ENCODE peak calls at places on chromosomes 12 and 14, in four cellular contexts. R, K, P and C are unnamed samples.

GRCh38 chr12:13126494-13126893 is 23.0 kb upstream of the GSG1 start:
- DNase-seq in R (no peak), K (no peak), P (no peak), C (peak)

GRCh38 chr14:90730367-90730766 is 85.9 kb downstream of the TTC7B start:
- DNase-seq in R (no peak), K (no peak), P (no peak), C (no peak)

GRCh38 chr12:65596514-65597010 is 227.7 kb upstream of the HMGA2 start:
- DNase-seq in R (no peak), K (no peak), P (no peak), C (no peak)

GRCh38 chr12:93824514-93825500 is 147.6 kb downstream of the CRADD start:
- DNase-seq in R (no peak), K (no peak), P (no peak), C (peak)

GRCh38 chr12:112978163-112979081 is at the start of gene OAS2:
- DNase-seq in R (no peak), K (peak), P (peak), C (peak)

GRCh38 chr14:55705651-55706340 is 125.8 kb downstream of the KTN1 start:
- DNase-seq in R (no peak), K (peak), P (peak), C (peak)

GRCh38 chr12:121796855-121797751 is 3.6 kb upstream of the RHOF start:
- DNase-seq in R (peak), K (peak), P (peak), C (peak)

GRCh38 chr14:88791629-88792571 is 853 bp downstream of the EML5 start:
- DNase-seq in R (no peak), K (peak), P (peak), C (peak)

GRCh38 chr12:125152463-125152862 is 87.2 kb downstream of the AACS start:
- DNase-seq in R (no peak), K (no peak), P (no peak), C (no peak)

GRCh38 chr14:81637639-81638038 is 104.0 kb upstream of the SEL1L start:
- DNase-seq in R (no peak), K (no peak), P (no peak), C (no peak)

GRCh38 chr14:100140452-100141132 is 18.9 kb downstream of the DEGS2 start:
- DNase-seq in R (no peak), K (peak), P (no peak), C (no peak)

GRCh38 chr14:104724981-104725771 is 1.1 kb downstream of the ADSS1 start:
- DNase-seq in R (no peak), K (peak), P (no peak), C (no peak)

GRCh38 chr14:32286602-32287001 is 42.5 kb upstream of the AKAP6 start:
- DNase-seq in R (no peak), K (no peak), P (no peak), C (no peak)

GRCh38 chr14:56592746-56593544 is 13.3 kb downstream of the TMEM260 start:
- DNase-seq in R (no peak), K (no peak), P (no peak), C (no peak)

GRCh38 chr14:86003998-86004397 is 474.1 kb downstream of the FLRT2 start:
- DNase-seq in R (no peak), K (no peak), P (no peak), C (peak)

GRCh38 chr12:14249368-14249767 is 116.1 kb upstream of the ATF7IP start:
- DNase-seq in R (peak), K (no peak), P (no peak), C (no peak)

GRCh38 chr14:80388980-80389711 is 177.8 kb upstream of the DIO2 start:
- DNase-seq in R (no peak), K (no peak), P (no peak), C (peak)

GRCh38 chr14:104610749-104611310 is 6.3 kb upstream of the TMEM179 start:
- DNase-seq in R (no peak), K (no peak), P (no peak), C (no peak)

GRCh38 chr14:73258845-73259611 is 21.7 kb downstream of the PAPLN start:
- DNase-seq in R (no peak), K (no peak), P (no peak), C (no peak)

GRCh38 chr12:109855377-109855776 is 22.2 kb upstream of the TRPV4 start:
- DNase-seq in R (no peak), K (no peak), P (no peak), C (no peak)

GRCh38 chr12:80778005-80778541 is 61.4 kb downstream of the MYF5 start:
- DNase-seq in R (peak), K (peak), P (no peak), C (peak)

GRCh38 chr14:104554088-104554607 is 25.4 kb upstream of the C14orf180 start:
- DNase-seq in R (no peak), K (peak), P (peak), C (no peak)

GRCh38 chr14:36555998-36556743 is 26.2 kb downstream of the NKX2-8 start:
- DNase-seq in R (no peak), K (no peak), P (no peak), C (no peak)

GRCh38 chr14:24362241-24362960 is 5.6 kb upstream of the NFATC4 start:
- DNase-seq in R (no peak), K (no peak), P (no peak), C (peak)

GRCh38 chr12:64744422-64745258 is 14.6 kb downstream of the GNS start:
- DNase-seq in R (no peak), K (no peak), P (no peak), C (peak)

GRCh38 chr14:68970096-68970612 is 8.9 kb downstream of the ACTN1 start:
- DNase-seq in R (no peak), K (no peak), P (no peak), C (no peak)

GRCh38 chr12:24854908-24855307 is 94.0 kb downstream of the BCAT1 start:
- DNase-seq in R (no peak), K (no peak), P (no peak), C (no peak)

GRCh38 chr12:6764011-6764828 is 1.9 kb upstream of the PTMS start:
- DNase-seq in R (peak), K (peak), P (peak), C (peak)

GRCh38 chr12:66678640-66679268 is at the start of gene GRIP1:
- DNase-seq in R (no peak), K (no peak), P (no peak), C (peak)

GRCh38 chr14:69861170-69861569 is 18.0 kb upstream of the SMOC1 start:
- DNase-seq in R (no peak), K (no peak), P (no peak), C (no peak)

GRCh38 chr12:50665170-50665569 is 98.7 kb upstream of the ATF1 start:
- DNase-seq in R (no peak), K (no peak), P (no peak), C (no peak)

GRCh38 chr12:25208554-25208953 is 13.5 kb downstream of the ETFRF1 start:
- DNase-seq in R (no peak), K (no peak), P (no peak), C (no peak)

GRCh38 chr12:75120202-75120774 is 89.4 kb downstream of the KCNC2 start:
- DNase-seq in R (no peak), K (no peak), P (no peak), C (no peak)

GRCh38 chr14:90644882-90645281 is 171.3 kb downstream of the TTC7B start:
- DNase-seq in R (no peak), K (peak), P (no peak), C (peak)

GRCh38 chr12:92485356-92486348 is 217.1 kb upstream of the PLEKHG7 start:
- DNase-seq in R (no peak), K (no peak), P (no peak), C (no peak)

GRCh38 chr12:2397356-2398045 is 344.7 kb downstream of the CACNA1C start:
- DNase-seq in R (peak), K (no peak), P (no peak), C (peak)

GRCh38 chr12:115840159-115840558 is 437.3 kb downstream of the MED13L start:
- DNase-seq in R (no peak), K (no peak), P (no peak), C (no peak)

DNA sequence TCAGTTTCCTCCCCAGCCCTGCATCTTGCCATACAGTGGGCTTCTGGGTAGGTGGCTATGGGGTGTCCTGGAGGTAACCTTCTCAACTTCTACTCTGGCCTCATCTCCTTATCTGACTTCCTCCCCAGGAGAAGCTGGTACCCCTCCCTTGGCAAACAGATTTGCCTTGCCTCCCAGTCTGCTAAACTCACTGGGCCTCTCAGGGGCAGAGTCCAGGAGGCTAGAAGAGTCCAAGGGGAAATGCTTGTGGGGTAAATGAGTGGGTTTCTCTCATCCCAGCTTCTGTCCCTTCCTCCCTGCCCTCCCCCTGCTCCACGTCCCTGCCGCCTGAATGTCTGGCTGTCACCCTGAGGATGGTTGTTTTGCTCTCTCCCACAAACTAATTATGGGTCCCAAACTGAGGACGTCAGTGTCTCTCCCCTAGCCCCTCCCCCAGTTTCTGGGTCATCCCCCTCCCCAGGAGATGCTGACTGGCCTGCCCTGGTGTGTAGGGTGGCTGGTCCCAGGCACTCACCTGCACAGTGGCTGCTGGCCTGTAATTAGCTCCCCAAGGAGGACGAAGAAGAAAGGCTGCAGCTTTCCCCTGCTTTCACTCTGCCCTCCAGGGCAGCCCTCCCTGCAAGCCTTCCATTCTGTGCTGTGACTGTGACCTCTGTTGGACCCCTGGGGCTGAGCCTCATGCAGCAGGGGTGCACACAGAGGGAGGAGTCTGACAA is at the start of gene LRP1-AS:
- DNase-seq in R (no peak), K (no peak), P (no peak), C (no peak)
- H3K27ac ChIP-seq in R (no peak), K (no peak), P (peak), C (peak)

GRCh38 chr14:103530831-103531230 is 1.8 kb downstream of the TRMT61A start:
- DNase-seq in R (no peak), K (no peak), P (no peak), C (no peak)

GRCh38 chr14:103529383-103530365 is 678 bp downstream of the TRMT61A start:
- DNase-seq in R (no peak), K (no peak), P (no peak), C (no peak)

GRCh38 chr14:103531421-103532215 is 2.6 kb downstream of the TRMT61A start:
- DNase-seq in R (no peak), K (no peak), P (no peak), C (no peak)

GRCh38 chr14:103528512-103529382 is at the start of gene TRMT61A:
- DNase-seq in R (peak), K (peak), P (peak), C (peak)

GRCh38 chr14:103530390-103530789 is 1.4 kb downstream of the TRMT61A start:
- DNase-seq in R (no peak), K (no peak), P (no peak), C (no peak)
- H3K27ac ChIP-seq in R (no peak), K (no peak), P (no peak), C (no peak)

DNA sequence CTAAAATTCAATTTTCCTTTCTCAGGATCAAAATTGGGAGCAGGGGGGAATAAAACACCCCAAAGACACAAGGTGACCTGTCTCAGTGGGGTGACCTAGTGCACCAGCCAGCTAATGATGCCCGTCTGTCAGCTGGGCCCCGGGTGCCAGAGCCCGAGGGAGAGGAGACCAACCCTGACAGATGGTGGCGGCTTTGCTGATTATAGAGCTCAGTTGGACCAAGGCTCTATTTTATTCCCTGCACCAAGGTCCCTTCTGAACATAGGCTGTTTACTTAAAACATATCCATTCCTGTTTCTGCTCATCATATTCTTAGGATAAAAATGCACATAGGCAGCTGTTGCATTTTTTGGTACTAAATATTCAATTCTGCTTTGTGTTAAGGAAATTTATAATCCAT is 97.0 kb upstream of the IFNG-AS1 start:
- DNase-seq in R (no peak), K (no peak), P (no peak), C (no peak)
- H3K27ac ChIP-seq in R (no peak), K (no peak), P (no peak), C (no peak)

GRCh38 chr12:54412786-54413185 is 6.3 kb downstream of the ITGA5 start:
- DNase-seq in R (no peak), K (no peak), P (no peak), C (no peak)
- H3K27ac ChIP-seq in R (no peak), K (no peak), P (peak), C (peak)